ENCODE peak calls at places on chromosomes 6 and 20, in ten cellular contexts. One of them, this sample, is unnamed. For H3K4me1, the result is how much of the 10 kb centered on the place peaks cover.

GRCh38 chr6:100463685-100464161 is 998 bp downstream of the SIM1 start:
- DNase-seq in heart right ventricle: no peak
- DNase-seq in cardiac muscle cell: no peak
- DNase-seq in heart left ventricle: no peak
- DNase-seq in RWPE2: no peak
- DNase-seq in pancreas: no peak
- DNase-seq in mesendoderm: no peak
- DNase-seq in A673: no peak
- DNase-seq in CD4-positive, CD25-positive, alpha-beta regulatory T cell: no peak
- DNase-seq in PC-3: no peak
- DNase-seq in this sample: no peak

GRCh38 chr6:11224252-11224965 is 8.1 kb downstream of the NEDD9 start:
- DNase-seq in RWPE2: no peak
- DNase-seq in cardiac muscle cell: peak
- DNase-seq in heart right ventricle: no peak
- DNase-seq in heart left ventricle: no peak
- DNase-seq in PC-3: peak
- DNase-seq in pancreas: no peak
- DNase-seq in mesendoderm: no peak
- DNase-seq in A673: no peak
- DNase-seq in CD4-positive, CD25-positive, alpha-beta regulatory T cell: peak
- DNase-seq in this sample: no peak

GRCh38 chr20:8721098-8721497 is 347.8 kb upstream of the PLCB4 start:
- DNase-seq in CD4-positive, CD25-positive, alpha-beta regulatory T cell: no peak
- DNase-seq in pancreas: no peak
- DNase-seq in RWPE2: no peak
- DNase-seq in heart right ventricle: no peak
- DNase-seq in heart left ventricle: peak
- DNase-seq in mesendoderm: peak
- DNase-seq in cardiac muscle cell: peak
- DNase-seq in PC-3: peak
- DNase-seq in A673: peak
- DNase-seq in this sample: peak

GRCh38 chr6:18585032-18585573 is 198.0 kb downstream of the RNF144B start:
- DNase-seq in pancreas: no peak
- DNase-seq in CD4-positive, CD25-positive, alpha-beta regulatory T cell: no peak
- DNase-seq in A673: peak
- DNase-seq in mesendoderm: peak
- DNase-seq in RWPE2: no peak
- DNase-seq in cardiac muscle cell: peak
- DNase-seq in PC-3: peak
- DNase-seq in heart left ventricle: peak
- DNase-seq in heart right ventricle: no peak
- DNase-seq in this sample: no peak

GRCh38 chr6:31622678-31623077 is 2.2 kb downstream of the PRRC2A start:
- DNase-seq in mesendoderm: no peak
- DNase-seq in pancreas: no peak
- DNase-seq in cardiac muscle cell: no peak
- DNase-seq in CD4-positive, CD25-positive, alpha-beta regulatory T cell: no peak
- DNase-seq in PC-3: peak
- DNase-seq in heart left ventricle: no peak
- DNase-seq in heart right ventricle: no peak
- DNase-seq in RWPE2: no peak
- DNase-seq in A673: no peak
- DNase-seq in this sample: no peak

GRCh38 chr6:161547617-161548016 is 273.8 kb upstream of the AGPAT4 start:
- DNase-seq in RWPE2: no peak
- DNase-seq in pancreas: no peak
- DNase-seq in heart left ventricle: no peak
- DNase-seq in mesendoderm: peak
- DNase-seq in CD4-positive, CD25-positive, alpha-beta regulatory T cell: no peak
- DNase-seq in cardiac muscle cell: no peak
- DNase-seq in A673: peak
- DNase-seq in PC-3: no peak
- DNase-seq in heart right ventricle: no peak
- DNase-seq in this sample: no peak

GRCh38 chr6:160795716-160796115 is 93.7 kb downstream of the PLG start:
- DNase-seq in PC-3: peak
- DNase-seq in mesendoderm: peak
- DNase-seq in pancreas: no peak
- DNase-seq in A673: no peak
- DNase-seq in cardiac muscle cell: no peak
- DNase-seq in heart right ventricle: no peak
- DNase-seq in heart left ventricle: no peak
- DNase-seq in RWPE2: no peak
- DNase-seq in CD4-positive, CD25-positive, alpha-beta regulatory T cell: no peak
- DNase-seq in this sample: no peak

GRCh38 chr20:63738687-63739128 is 868 bp upstream of the SLC2A4RG start:
- DNase-seq in CD4-positive, CD25-positive, alpha-beta regulatory T cell: peak
- DNase-seq in pancreas: peak
- DNase-seq in RWPE2: no peak
- DNase-seq in PC-3: no peak
- DNase-seq in heart left ventricle: peak
- DNase-seq in mesendoderm: peak
- DNase-seq in heart right ventricle: peak
- DNase-seq in cardiac muscle cell: peak
- DNase-seq in A673: no peak
- DNase-seq in this sample: peak

GRCh38 chr20:20367681-20368413 is at the start of gene INSM1:
- DNase-seq in mesendoderm: peak
- DNase-seq in PC-3: no peak
- DNase-seq in heart right ventricle: no peak
- DNase-seq in A673: peak
- DNase-seq in heart left ventricle: no peak
- DNase-seq in CD4-positive, CD25-positive, alpha-beta regulatory T cell: no peak
- DNase-seq in cardiac muscle cell: no peak
- DNase-seq in RWPE2: no peak
- DNase-seq in pancreas: no peak
- DNase-seq in this sample: no peak

GRCh38 chr6:149150999-149151398 is 166.5 kb upstream of the TAB2 start:
- DNase-seq in pancreas: no peak
- DNase-seq in RWPE2: no peak
- DNase-seq in cardiac muscle cell: no peak
- DNase-seq in heart right ventricle: no peak
- DNase-seq in A673: no peak
- DNase-seq in PC-3: no peak
- DNase-seq in mesendoderm: no peak
- DNase-seq in heart left ventricle: no peak
- DNase-seq in CD4-positive, CD25-positive, alpha-beta regulatory T cell: no peak
- DNase-seq in this sample: no peak

GRCh38 chr6:166430269-166430668 is 47.5 kb upstream of the MPC1 start:
- DNase-seq in A673: no peak
- DNase-seq in heart left ventricle: peak
- DNase-seq in mesendoderm: no peak
- DNase-seq in RWPE2: no peak
- DNase-seq in cardiac muscle cell: no peak
- DNase-seq in heart right ventricle: no peak
- DNase-seq in PC-3: no peak
- DNase-seq in pancreas: no peak
- DNase-seq in CD4-positive, CD25-positive, alpha-beta regulatory T cell: no peak
- DNase-seq in this sample: no peak

GRCh38 chr6:166435574-166435973 is 52.8 kb upstream of the MPC1 start:
- DNase-seq in RWPE2: no peak
- DNase-seq in mesendoderm: no peak
- DNase-seq in pancreas: no peak
- DNase-seq in heart right ventricle: peak
- DNase-seq in CD4-positive, CD25-positive, alpha-beta regulatory T cell: peak
- DNase-seq in PC-3: no peak
- DNase-seq in cardiac muscle cell: no peak
- DNase-seq in A673: peak
- DNase-seq in heart left ventricle: no peak
- DNase-seq in this sample: peak

GRCh38 chr6:166434336-166434735 is 51.6 kb upstream of the MPC1 start:
- DNase-seq in cardiac muscle cell: no peak
- DNase-seq in heart right ventricle: no peak
- DNase-seq in PC-3: no peak
- DNase-seq in CD4-positive, CD25-positive, alpha-beta regulatory T cell: no peak
- DNase-seq in pancreas: no peak
- DNase-seq in A673: no peak
- DNase-seq in mesendoderm: no peak
- DNase-seq in RWPE2: peak
- DNase-seq in heart left ventricle: no peak
- DNase-seq in this sample: no peak

GRCh38 chr6:166436195-166437139 is 53.7 kb upstream of the MPC1 start:
- DNase-seq in heart left ventricle: no peak
- DNase-seq in A673: no peak
- DNase-seq in RWPE2: peak
- DNase-seq in heart right ventricle: no peak
- DNase-seq in pancreas: no peak
- DNase-seq in CD4-positive, CD25-positive, alpha-beta regulatory T cell: no peak
- DNase-seq in PC-3: no peak
- DNase-seq in mesendoderm: no peak
- DNase-seq in cardiac muscle cell: no peak
- DNase-seq in this sample: no peak

GRCh38 chr6:166433096-166433495 is 50.4 kb upstream of the MPC1 start:
- DNase-seq in PC-3: no peak
- DNase-seq in CD4-positive, CD25-positive, alpha-beta regulatory T cell: no peak
- DNase-seq in mesendoderm: peak
- DNase-seq in heart left ventricle: no peak
- DNase-seq in A673: no peak
- DNase-seq in RWPE2: peak
- DNase-seq in cardiac muscle cell: no peak
- DNase-seq in heart right ventricle: no peak
- DNase-seq in pancreas: no peak
- DNase-seq in this sample: no peak
- H3K4me1 ChIP-seq in PC-3: under half
- H3K4me1 ChIP-seq in CD4-positive, CD25-positive, alpha-beta regulatory T cell: under half
- H3K4me1 ChIP-seq in mesendoderm: under half
- H3K4me1 ChIP-seq in heart left ventricle: under half
- H3K4me1 ChIP-seq in A673: under half
- H3K4me1 ChIP-seq in RWPE2: under half
- H3K4me1 ChIP-seq in cardiac muscle cell: under half
- H3K4me1 ChIP-seq in heart right ventricle: under half
- H3K4me1 ChIP-seq in pancreas: under half
- H3K4me1 ChIP-seq in this sample: under half

GRCh38 chr6:42100029-42100901 is 42.2 kb downstream of the C6orf132 start:
- DNase-seq in heart right ventricle: no peak
- DNase-seq in PC-3: peak
- DNase-seq in RWPE2: no peak
- DNase-seq in heart left ventricle: no peak
- DNase-seq in cardiac muscle cell: peak
- DNase-seq in CD4-positive, CD25-positive, alpha-beta regulatory T cell: no peak
- DNase-seq in mesendoderm: no peak
- DNase-seq in pancreas: peak
- DNase-seq in A673: no peak
- DNase-seq in this sample: no peak
- H3K4me1 ChIP-seq in heart right ventricle: under half
- H3K4me1 ChIP-seq in PC-3: under half
- H3K4me1 ChIP-seq in RWPE2: under half
- H3K4me1 ChIP-seq in heart left ventricle: under half
- H3K4me1 ChIP-seq in cardiac muscle cell: under half
- H3K4me1 ChIP-seq in CD4-positive, CD25-positive, alpha-beta regulatory T cell: under half
- H3K4me1 ChIP-seq in mesendoderm: under half
- H3K4me1 ChIP-seq in pancreas: under half
- H3K4me1 ChIP-seq in A673: under half
- H3K4me1 ChIP-seq in this sample: under half

GRCh38 chr6:15362274-15363160 is 116.6 kb downstream of the JARID2 start:
- DNase-seq in pancreas: no peak
- DNase-seq in cardiac muscle cell: no peak
- DNase-seq in RWPE2: no peak
- DNase-seq in PC-3: no peak
- DNase-seq in CD4-positive, CD25-positive, alpha-beta regulatory T cell: no peak
- DNase-seq in mesendoderm: no peak
- DNase-seq in A673: no peak
- DNase-seq in heart right ventricle: no peak
- DNase-seq in heart left ventricle: no peak
- DNase-seq in this sample: no peak

GRCh38 chr6:15364401-15365037 is 118.7 kb downstream of the JARID2 start:
- DNase-seq in CD4-positive, CD25-positive, alpha-beta regulatory T cell: no peak
- DNase-seq in RWPE2: no peak
- DNase-seq in heart right ventricle: no peak
- DNase-seq in PC-3: no peak
- DNase-seq in mesendoderm: no peak
- DNase-seq in heart left ventricle: no peak
- DNase-seq in cardiac muscle cell: no peak
- DNase-seq in pancreas: no peak
- DNase-seq in A673: peak
- DNase-seq in this sample: no peak

GRCh38 chr6:15363523-15364400 is 117.9 kb downstream of the JARID2 start:
- DNase-seq in CD4-positive, CD25-positive, alpha-beta regulatory T cell: no peak
- DNase-seq in pancreas: no peak
- DNase-seq in cardiac muscle cell: no peak
- DNase-seq in heart left ventricle: no peak
- DNase-seq in PC-3: no peak
- DNase-seq in heart right ventricle: no peak
- DNase-seq in RWPE2: no peak
- DNase-seq in mesendoderm: no peak
- DNase-seq in A673: no peak
- DNase-seq in this sample: no peak

GRCh38 chr6:15365273-15365687 is 119.4 kb downstream of the JARID2 start:
- DNase-seq in RWPE2: peak
- DNase-seq in cardiac muscle cell: peak
- DNase-seq in mesendoderm: no peak
- DNase-seq in pancreas: peak
- DNase-seq in PC-3: peak
- DNase-seq in heart right ventricle: peak
- DNase-seq in heart left ventricle: peak
- DNase-seq in CD4-positive, CD25-positive, alpha-beta regulatory T cell: peak
- DNase-seq in A673: peak
- DNase-seq in this sample: peak

GRCh38 chr6:15363164-15363522 is 117.3 kb downstream of the JARID2 start:
- DNase-seq in pancreas: no peak
- DNase-seq in RWPE2: no peak
- DNase-seq in PC-3: no peak
- DNase-seq in heart right ventricle: no peak
- DNase-seq in heart left ventricle: no peak
- DNase-seq in mesendoderm: no peak
- DNase-seq in CD4-positive, CD25-positive, alpha-beta regulatory T cell: no peak
- DNase-seq in cardiac muscle cell: no peak
- DNase-seq in A673: no peak
- DNase-seq in this sample: no peak
- H3K4me1 ChIP-seq in pancreas: under half
- H3K4me1 ChIP-seq in RWPE2: under half
- H3K4me1 ChIP-seq in PC-3: under half
- H3K4me1 ChIP-seq in heart right ventricle: under half
- H3K4me1 ChIP-seq in heart left ventricle: under half
- H3K4me1 ChIP-seq in mesendoderm: under half
- H3K4me1 ChIP-seq in CD4-positive, CD25-positive, alpha-beta regulatory T cell: under half
- H3K4me1 ChIP-seq in cardiac muscle cell: half or more
- H3K4me1 ChIP-seq in A673: half or more
- H3K4me1 ChIP-seq in this sample: under half

DNA sequence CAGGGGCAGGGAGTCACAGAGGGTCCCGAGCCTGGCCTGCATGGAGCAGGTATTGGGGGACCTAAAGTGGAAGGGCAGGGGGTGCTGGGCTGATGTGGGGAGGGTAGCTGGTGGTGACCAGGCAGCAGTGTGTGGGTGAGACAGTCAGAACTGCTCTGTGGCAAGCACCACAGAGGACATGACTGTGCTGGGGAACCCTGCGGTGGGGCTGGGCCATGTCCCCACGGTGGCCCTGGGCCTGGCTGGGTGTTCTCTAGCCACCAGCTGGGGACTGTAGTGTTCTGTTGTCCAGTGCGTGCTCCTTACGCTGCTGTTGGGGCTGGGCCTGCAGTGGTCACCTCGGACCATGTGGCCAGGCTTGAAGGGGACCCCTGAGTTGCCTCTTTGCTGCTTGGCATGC is 3.6 kb downstream of the SS18L1 start:
- DNase-seq in RWPE2: no peak
- DNase-seq in mesendoderm: no peak
- DNase-seq in pancreas: no peak
- DNase-seq in cardiac muscle cell: no peak
- DNase-seq in A673: no peak
- DNase-seq in heart left ventricle: no peak
- DNase-seq in CD4-positive, CD25-positive, alpha-beta regulatory T cell: no peak
- DNase-seq in PC-3: no peak
- DNase-seq in heart right ventricle: no peak
- DNase-seq in this sample: no peak
- H3K4me1 ChIP-seq in RWPE2: under half
- H3K4me1 ChIP-seq in mesendoderm: under half
- H3K4me1 ChIP-seq in pancreas: under half
- H3K4me1 ChIP-seq in cardiac muscle cell: under half
- H3K4me1 ChIP-seq in A673: under half
- H3K4me1 ChIP-seq in heart left ventricle: under half
- H3K4me1 ChIP-seq in CD4-positive, CD25-positive, alpha-beta regulatory T cell: under half
- H3K4me1 ChIP-seq in PC-3: under half
- H3K4me1 ChIP-seq in heart right ventricle: under half
- H3K4me1 ChIP-seq in this sample: under half

This sample was measured in right cardiac atrium.